ENCODE peak calls at places on chromosomes 2 and 18, in nine cellular contexts. P, Y, A, F, N, U, D, B and J are unnamed samples.

GRCh38 chr2:42809131-42809875 is 16.9 kb upstream of the HAAO start:
- DNase-seq in U (peak; percentile 29), N (no peak), B (peak; percentile 46), P (no peak), A (no peak), Y (no peak), D (peak; percentile 60), F (peak; percentile 53), J (no peak)

GRCh38 chr18:3625717-3626091 is 175.7 kb downstream of the TGIF1 start:
- DNase-seq in F (no peak), B (no peak), U (no peak), P (no peak), A (no peak), N (no peak), Y (no peak), D (no peak), J (no peak)

GRCh38 chr2:221215487-221215886 is 356.6 kb downstream of the EPHA4 start:
- DNase-seq in N (no peak), U (no peak), A (no peak), P (no peak), Y (no peak), F (no peak), D (no peak), B (no peak), J (no peak)

GRCh38 chr2:234446404-234447076 is 50.3 kb downstream of the ARL4C start:
- DNase-seq in P (peak; percentile 85), U (peak; percentile 93), A (no peak), Y (peak; percentile 69), B (peak; percentile 34), D (peak; percentile 55), F (peak; percentile 66), N (no peak), J (no peak)

GRCh38 chr2:27115485-27115884 is 3.4 kb downstream of the CGREF1 start:
- DNase-seq in P (no peak), F (no peak), D (no peak), N (no peak), U (no peak), Y (no peak), B (no peak), A (no peak), J (no peak)

GRCh38 chr2:131155208-131155855 is 50.2 kb downstream of the PLEKHB2 start:
- DNase-seq in D (no peak), A (no peak), F (no peak), N (no peak), B (no peak), U (no peak), P (no peak), Y (no peak), J (no peak)

GRCh38 chr2:133109772-133110171 is 439.8 kb upstream of the LYPD1 start:
- DNase-seq in A (no peak), B (no peak), D (no peak), N (no peak), F (no peak), U (no peak), P (no peak), Y (no peak), J (no peak)

GRCh38 chr18:332721-333513 is 65.1 kb upstream of the THOC1 start:
- DNase-seq in P (peak; percentile 76), Y (no peak), D (no peak), N (no peak), B (no peak), A (no peak), F (peak; percentile 26), U (no peak), J (no peak)

GRCh38 chr2:200320991-200321390 is 14.5 kb downstream of the SPATS2L start:
- DNase-seq in F (no peak), Y (no peak), A (no peak), B (no peak), P (no peak), N (no peak), D (no peak), U (no peak), J (no peak)

GRCh38 chr2:222037211-222037610 is 261.6 kb downstream of the PAX3 start:
- DNase-seq in F (no peak), D (no peak), N (no peak), B (no peak), U (no peak), P (no peak), Y (no peak), A (no peak), J (no peak)

GRCh38 chr2:85601771-85602475 is 575 bp downstream of the TMEM150A start:
- DNase-seq in P (peak; percentile 85), D (peak; percentile 78), N (no peak), F (peak; percentile 68), U (no peak), A (peak; percentile 35), Y (peak; percentile 69), B (peak; percentile 59), J (no peak)

GRCh38 chr2:121128741-121129659 is 156.0 kb downstream of the TFCP2L1 start:
- DNase-seq in A (peak; percentile 36), U (peak; percentile 20), N (peak; percentile 68), D (peak; percentile 30), B (peak; percentile 83), F (peak; percentile 92), P (no peak), Y (peak; percentile 44), J (peak; percentile 74)

GRCh38 chr2:143493339-143493738 is 364.1 kb downstream of the ARHGAP15 start:
- DNase-seq in B (no peak), N (no peak), Y (no peak), P (no peak), A (no peak), U (no peak), D (no peak), F (no peak), J (no peak)

GRCh38 chr18:48848641-48849143 is 102.1 kb downstream of the SMAD7 start:
- DNase-seq in D (no peak), N (no peak), Y (no peak), P (peak; percentile 70), B (no peak), A (no peak), F (no peak), U (no peak), J (no peak)

GRCh38 chr2:60849165-60849564 is 32.2 kb upstream of the REL start:
- DNase-seq in Y (no peak), B (no peak), P (no peak), D (no peak), A (no peak), U (no peak), N (no peak), F (no peak), J (no peak)

GRCh38 chr2:151459368-151459767 is 49.7 kb downstream of the RIF1 start:
- DNase-seq in P (no peak), F (no peak), B (peak; percentile 4), A (no peak), U (no peak), Y (no peak), N (no peak), D (no peak), J (no peak)

GRCh38 chr2:38692636-38693318 is 26.9 kb downstream of the GALM start:
- DNase-seq in D (peak; percentile 89), P (no peak), N (no peak), Y (no peak), A (no peak), F (no peak), U (no peak), B (peak; percentile 28), J (no peak)

GRCh38 chr2:33130544-33130943 is 183.8 kb downstream of the LTBP1 start:
- DNase-seq in U (no peak), B (no peak), P (no peak), Y (no peak), N (no peak), A (no peak), D (no peak), F (no peak), J (no peak)

DNA sequence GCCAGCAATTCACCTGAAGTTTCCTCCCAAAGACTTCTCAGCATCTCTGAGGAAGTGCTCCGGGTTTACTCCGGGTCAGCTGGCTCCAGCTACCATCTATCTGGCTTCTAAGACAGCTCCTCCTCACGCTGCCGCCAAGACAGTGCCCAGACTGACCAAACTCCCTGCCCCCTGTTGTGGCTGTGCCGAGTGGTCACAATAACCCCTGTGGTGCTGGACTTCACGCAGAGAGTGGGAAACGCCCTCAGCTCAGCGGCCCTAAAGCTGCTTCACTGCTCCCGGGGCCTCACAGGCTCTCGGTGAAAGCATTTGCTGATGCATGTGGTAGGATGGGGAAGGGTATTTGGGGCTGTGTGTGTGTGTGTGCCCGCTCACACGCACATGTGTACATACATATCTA is 154.8 kb upstream of the ZNF236 start:
- DNase-seq in A (no peak), P (no peak), U (no peak), N (no peak), Y (no peak), F (no peak), D (no peak), B (no peak), J (no peak)
- TF ChIP-seq CTCF in A (no peak), P (no peak), U (no peak), N (no peak), Y (no peak), F (no peak), D (no peak), B (no peak), J (no peak)

GRCh38 chr2:65122313-65122712 is 7.6 kb downstream of the RAB1A start:
- DNase-seq in P (no peak), D (no peak), B (no peak), N (no peak), U (no peak), Y (no peak), A (no peak), F (no peak), J (no peak)
- TF ChIP-seq CTCF in P (no peak), D (no peak), B (no peak), N (no peak), U (no peak), Y (no peak), A (no peak), F (no peak), J (no peak)

GRCh38 chr2:119216994-119217393 is 6.6 kb upstream of the STEAP3 start:
- DNase-seq in D (peak; percentile 79), Y (no peak), U (no peak), N (no peak), B (no peak), A (no peak), F (no peak), P (no peak), J (no peak)

GRCh38 chr2:119220720-119221301 is 2.8 kb upstream of the STEAP3 start:
- DNase-seq in F (no peak), U (no peak), Y (no peak), D (no peak), A (no peak), N (no peak), P (no peak), B (no peak), J (no peak)

GRCh38 chr2:119219873-119220272 is 3.8 kb upstream of the STEAP3 start:
- DNase-seq in B (no peak), N (no peak), F (no peak), A (no peak), D (no peak), U (no peak), P (no peak), Y (no peak), J (no peak)

GRCh38 chr2:119221609-119222008 is 2.0 kb upstream of the STEAP3 start:
- DNase-seq in U (no peak), P (no peak), A (no peak), B (no peak), D (no peak), Y (no peak), F (no peak), N (no peak), J (no peak)

GRCh38 chr2:119218478-119219064 is 5.1 kb upstream of the STEAP3 start:
- DNase-seq in N (peak; percentile 63), U (peak; percentile 5), P (peak; percentile 23), B (peak; percentile 74), D (peak; percentile 79), Y (no peak), A (peak; percentile 82), F (no peak), J (no peak)
- TF ChIP-seq CTCF in N (peak; percentile 26), U (peak; percentile 38), P (peak; percentile 51), B (peak; percentile 50), D (peak; percentile 10), Y (peak; percentile 19), A (peak; percentile 55), F (no peak), J (no peak)

GRCh38 chr2:174035981-174036742 is 71.0 kb upstream of the SP3 start:
- DNase-seq in D (no peak), A (no peak), N (no peak), P (no peak), B (no peak), F (no peak), Y (no peak), U (no peak), J (no peak)
- TF ChIP-seq CTCF in D (no peak), A (peak; percentile 17), N (peak; percentile 49), P (peak; percentile 26), B (no peak), F (no peak), Y (no peak), U (peak; percentile 58), J (peak; percentile 32)